ENCODE peak calls at places on chromosomes 13 and 19, in seven cellular contexts. C is B cell, K is KG1, O is progenitor cell of endocrine pancreas, W is WERI-Rb-1, U is PC-9, B is foreskin keratinocyte. I is an unnamed sample.

GRCh38 chr19:10009269-10009665 is 1.0 kb downstream of the COL5A3 start:
- DNase-seq in K (no peak), C (no peak), U (no peak), O (peak; percentile 65), W (no peak), B (peak; percentile 26), I (no peak)

GRCh38 chr13:76148374-76148773 is 512.2 kb downstream of the LMO7 start:
- DNase-seq in K (no peak), C (no peak), B (no peak), W (no peak), O (no peak), U (no peak), I (no peak)

GRCh38 chr19:35024095-35024494 is 6.2 kb upstream of the SCN1B start:
- DNase-seq in B (no peak), U (no peak), C (no peak), O (no peak), K (no peak), W (no peak), I (no peak)

GRCh38 chr19:15534957-15535864 is 26.9 kb downstream of the CYP4F22 start:
- DNase-seq in O (no peak), B (no peak), K (no peak), U (no peak), W (no peak), C (no peak), I (no peak)

GRCh38 chr13:19150712-19151228 is 30.9 kb downstream of the TUBA3C start:
- DNase-seq in B (no peak), C (no peak), W (no peak), K (no peak), U (no peak), O (no peak), I (no peak)

GRCh38 chr19:58513213-58513693 is 1.5 kb upstream of the SLC27A5 start:
- DNase-seq in K (no peak), C (no peak), W (no peak), B (no peak), O (no peak), U (no peak), I (no peak)

GRCh38 chr13:30026093-30026492 is 175.7 kb upstream of the UBL3 start:
- DNase-seq in O (no peak), C (no peak), K (no peak), W (no peak), U (no peak), B (no peak), I (no peak)

GRCh38 chr13:98026457-98026857 is 73.0 kb downstream of the IPO5 start:
- DNase-seq in W (peak; percentile 68), B (no peak), O (no peak), C (no peak), U (no peak), K (no peak), I (no peak)

GRCh38 chr19:44626067-44626624 is 12.8 kb downstream of the IGSF23 start:
- DNase-seq in K (no peak), B (peak; percentile 88), W (no peak), U (peak; percentile 94), C (no peak), O (no peak), I (no peak)

GRCh38 chr19:36604656-36605100 is 435 bp upstream of the ZNF382 start:
- DNase-seq in O (peak; percentile 43), K (peak; percentile 45), B (peak; percentile 28), U (no peak), C (peak; percentile 92), W (peak; percentile 76), I (peak; percentile 74)

I was measured in T-helper 22 cell.